ENCODE peak calls at places on chromosomes 13 and 19, in nine cellular contexts. I is left lung; K is left ventricle myocardium inferior; M is brain microvascular endothelial cell; U is CD8-positive, alpha-beta T cell; H is neural progenitor cell; D is tibial nerve; F is kidney; R is PC-3. X is an unnamed sample.
A peak's percentile ranks its signal among the peaks of the same experiment; 100 is the strongest.

GRCh38 chr19:58562126-58563033 is 4.0 kb upstream of the UBE2M start:
- DNase-seq in I (peak; percentile 41), K (peak; percentile 36), M (no peak), U (peak; percentile 35), H (peak; percentile 52), D (no peak), F (peak; percentile 85), R (peak; percentile 55), X (no peak)

GRCh38 chr13:105817498-105817897 is 718.0 kb downstream of the EFNB2 start:
- DNase-seq in I (no peak), K (no peak), M (no peak), U (no peak), H (no peak), D (no peak), F (no peak), R (no peak), X (no peak)

GRCh38 chr13:37263881-37264280 is 158.4 kb upstream of the CSNK1A1L start:
- DNase-seq in I (no peak), K (no peak), M (no peak), U (no peak), H (peak; percentile 50), D (no peak), F (no peak), R (no peak), X (no peak)

GRCh38 chr13:28568286-28568685 is 73.4 kb upstream of the FLT1 start:
- DNase-seq in I (peak; percentile 43), K (peak; percentile 76), M (no peak), U (no peak), H (no peak), D (peak; percentile 34), F (peak; percentile 92), R (no peak), X (no peak)

GRCh38 chr19:1225451-1226226 is 12.2 kb downstream of the CBARP start:
- DNase-seq in I (no peak), K (no peak), M (no peak), U (no peak), H (no peak), D (no peak), F (no peak), R (no peak), X (no peak)

GRCh38 chr19:5826531-5827341 is 12.8 kb downstream of the FUT6 start:
- DNase-seq in I (peak; percentile 58), K (peak; percentile 66), M (no peak), U (peak; percentile 4), H (peak; percentile 82), D (no peak), F (peak; percentile 93), R (peak; percentile 81), X (peak; percentile 94)

GRCh38 chr13:106424805-106425204 is 110.7 kb downstream of the EFNB2 start:
- DNase-seq in I (no peak), K (no peak), M (no peak), U (no peak), H (no peak), D (no peak), F (no peak), R (peak; percentile 51), X (no peak)

GRCh38 chr19:5645409-5645808 is 22.5 kb downstream of the SAFB start:
- DNase-seq in I (no peak), K (no peak), M (no peak), U (no peak), H (no peak), D (no peak), F (no peak), R (no peak), X (no peak)

GRCh38 chr19:58252102-58252685 is 23.5 kb downstream of the ZNF544 start:
- DNase-seq in I (no peak), K (no peak), M (no peak), U (no peak), H (peak; percentile 13), D (no peak), F (no peak), R (peak; percentile 30), X (peak; percentile 37)

GRCh38 chr19:35509018-35509652 is 4.3 kb downstream of the DMKN start:
- DNase-seq in I (peak; percentile 75), K (no peak), M (no peak), U (peak; percentile 28), H (peak; percentile 62), D (no peak), F (peak; percentile 86), R (peak; percentile 67), X (no peak)

GRCh38 chr13:23160241-23161175 is 20.3 kb upstream of the SGCG start:
- DNase-seq in I (no peak), K (no peak), M (no peak), U (no peak), H (peak; percentile 53), D (no peak), F (no peak), R (peak; percentile 12), X (no peak)

GRCh38 chr19:9796113-9796773 is 22.6 kb downstream of the FBXL12 start:
- DNase-seq in I (peak; percentile 76), K (peak; percentile 77), M (peak; percentile 92), U (peak; percentile 66), H (peak; percentile 87), D (peak; percentile 88), F (peak; percentile 78), R (peak; percentile 98), X (peak; percentile 93)

GRCh38 chr13:111158136-111158805 is 43.2 kb downstream of the ARHGEF7 start:
- DNase-seq in I (no peak), K (no peak), M (no peak), U (no peak), H (no peak), D (no peak), F (no peak), R (peak; percentile 30), X (no peak)

GRCh38 chr19:45164577-45165335 is 4.0 kb upstream of the NKPD1 start:
- DNase-seq in I (peak; percentile 85), K (peak; percentile 45), M (peak; percentile 45), U (peak; percentile 29), H (peak; percentile 33), D (no peak), F (peak; percentile 81), R (no peak), X (peak; percentile 48)

GRCh38 chr19:41218615-41219507 is at the start of gene AXL:
- DNase-seq in I (peak; percentile 76), K (peak; percentile 81), M (peak; percentile 83), U (no peak), H (peak; percentile 94), D (peak; percentile 84), F (peak; percentile 93), R (peak; percentile 56), X (no peak)

GRCh38 chr13:31437975-31438374 is 238.2 kb downstream of the B3GLCT start:
- DNase-seq in I (no peak), K (no peak), M (no peak), U (no peak), H (no peak), D (no peak), F (no peak), R (no peak), X (no peak)

GRCh38 chr13:36752673-36753072 is 66.3 kb upstream of the RFXAP start:
- DNase-seq in I (no peak), K (no peak), M (no peak), U (no peak), H (no peak), D (no peak), F (no peak), R (no peak), X (no peak)

GRCh38 chr19:14944456-14944855 is 3.2 kb downstream of the OR7C2 start:
- DNase-seq in I (no peak), K (no peak), M (no peak), U (no peak), H (no peak), D (no peak), F (no peak), R (no peak), X (no peak)

DNA sequence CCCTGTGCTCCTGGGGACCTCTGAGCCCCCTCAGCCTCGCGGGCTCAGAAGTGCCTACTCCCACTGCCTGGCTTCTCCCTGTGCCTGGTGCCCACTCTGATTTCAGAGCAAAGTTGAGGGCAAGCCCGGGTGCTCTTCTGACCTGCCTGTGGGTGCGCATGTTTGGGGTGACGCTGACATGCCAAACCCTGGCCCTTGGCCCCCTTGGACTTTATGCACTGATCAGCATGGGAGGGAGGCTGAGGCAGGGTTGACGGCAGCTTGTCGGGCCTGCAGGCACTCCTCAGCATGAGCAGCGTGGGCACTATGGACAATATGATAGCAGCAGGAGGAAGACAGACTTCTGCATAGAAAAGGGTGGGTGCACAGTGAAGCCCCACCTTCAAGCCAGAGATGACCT is 279.3 kb upstream of the KLF12 start:
- DNase-seq in I (no peak), K (no peak), M (no peak), U (no peak), H (no peak), D (no peak), F (peak; percentile 47), R (no peak), X (no peak)
- TF ChIP-seq CTCF in I (no peak), K (no peak), M (no peak), U (no peak), H (no peak), D (no peak), F (no peak), R (no peak), X (no peak)

GRCh38 chr13:113407531-113408393 is 43.8 kb upstream of the GRTP1 start:
- DNase-seq in I (peak; percentile 20), K (no peak), M (no peak), U (no peak), H (peak; percentile 1), D (no peak), F (no peak), R (no peak), X (no peak)
- H3K27ac ChIP-seq in I (no peak overlapping the region), K (peak overlapping the region; percentile 97), M (no peak overlapping the region), U (no peak overlapping the region), H (no peak overlapping the region), D (no peak overlapping the region), F (no peak overlapping the region), R (no peak overlapping the region), X (no peak overlapping the region)

GRCh38 chr13:112928958-112929777 is 39.8 kb upstream of the MCF2L start:
- DNase-seq in I (no peak), K (no peak), M (peak; percentile 10), U (no peak), H (no peak), D (no peak), F (no peak), R (no peak), X (no peak)
- H3K4me3 ChIP-seq in I (no peak overlapping the region), K (peak overlapping the region; percentile 30), M (no peak overlapping the region), U (no peak overlapping the region), H (no peak overlapping the region), D (no peak overlapping the region), F (peak overlapping the region; percentile 23), R (no peak overlapping the region), X (no peak overlapping the region)

GRCh38 chr13:99941086-99941485 is 30.5 kb downstream of the ZIC5 start:
- DNase-seq in I (no peak), K (no peak), M (no peak), U (no peak), H (no peak), D (no peak), F (no peak), R (no peak), X (no peak)

GRCh38 chr13:99931462-99931861 is 40.1 kb downstream of the ZIC5 start:
- DNase-seq in I (no peak), K (no peak), M (no peak), U (no peak), H (no peak), D (no peak), F (no peak), R (no peak), X (no peak)

GRCh38 chr13:99930925-99931324 is 40.6 kb downstream of the ZIC5 start:
- DNase-seq in I (no peak), K (no peak), M (no peak), U (no peak), H (no peak), D (no peak), F (no peak), R (no peak), X (no peak)

GRCh38 chr13:99932912-99933311 is 38.7 kb downstream of the ZIC5 start:
- DNase-seq in I (no peak), K (no peak), M (no peak), U (no peak), H (no peak), D (no peak), F (no peak), R (no peak), X (no peak)

GRCh38 chr13:99935772-99936171 is 35.8 kb downstream of the ZIC5 start:
- DNase-seq in I (no peak), K (no peak), M (no peak), U (no peak), H (no peak), D (no peak), F (no peak), R (no peak), X (no peak)
- TF ChIP-seq CTCF in I (no peak), K (no peak), M (no peak), U (no peak), H (peak; percentile 21), D (no peak), F (no peak), R (peak; percentile 25), X (peak; percentile 10)

X was measured in OCI-LY7.